ENCODE peak calls at places on chromosomes 2 and 18, in six cellular contexts. Q, H, U, V, C and F are unnamed samples.

GRCh38 chr2:26312471-26312870 is 33.5 kb upstream of the SELENOI start:
- DNase-seq in C (no peak), V (no peak), H (no peak), Q (no peak), U (no peak), F (no peak)

GRCh38 chr2:188811522-188811921 is 162.7 kb upstream of the COL3A1 start:
- DNase-seq in C (no peak), Q (no peak), U (peak), V (no peak), H (no peak), F (no peak)

GRCh38 chr2:192809173-192809572 is 614.4 kb upstream of the TMEFF2 start:
- DNase-seq in C (no peak), H (no peak), V (no peak), U (no peak), Q (no peak), F (no peak)

GRCh38 chr2:118061135-118061955 is 26.9 kb upstream of the INSIG2 start:
- DNase-seq in C (no peak), V (peak), H (no peak), Q (peak), U (peak), F (peak)

GRCh38 chr2:56314809-56315208 is 131.0 kb downstream of the CCDC85A start:
- DNase-seq in C (no peak), Q (no peak), H (no peak), V (no peak), U (no peak), F (no peak)

GRCh38 chr2:229375241-229375640 is 104.2 kb upstream of the PID1 start:
- DNase-seq in Q (no peak), H (no peak), C (no peak), U (peak), V (no peak), F (no peak)

GRCh38 chr2:160294339-160294803 is 94.3 kb upstream of the ITGB6 start:
- DNase-seq in C (no peak), U (peak), V (peak), Q (no peak), H (no peak), F (peak)

GRCh38 chr2:62705859-62706720 is 577 bp downstream of the EHBP1 start:
- DNase-seq in V (peak), Q (peak), C (no peak), U (peak), H (no peak), F (peak)

GRCh38 chr2:11299439-11299838 is 45.0 kb downstream of the ROCK2 start:
- DNase-seq in V (no peak), H (no peak), Q (no peak), U (no peak), C (no peak), F (no peak)

GRCh38 chr2:172931923-172932520 is 143.6 kb upstream of the MAP3K20 start:
- DNase-seq in U (peak), V (peak), C (peak), Q (peak), H (peak), F (peak)

GRCh38 chr2:132804045-132804444 is 134.0 kb upstream of the LYPD1 start:
- DNase-seq in V (no peak), U (peak), Q (no peak), H (no peak), C (no peak), F (peak)

GRCh38 chr18:22585333-22585732 is 167.6 kb upstream of the CTAGE1 start:
- DNase-seq in U (no peak), V (no peak), C (no peak), Q (no peak), H (no peak), F (no peak)

GRCh38 chr2:155733091-155733870 is 599.2 kb downstream of the NR4A2 start:
- DNase-seq in H (no peak), C (no peak), V (no peak), U (no peak), Q (no peak), F (no peak)

GRCh38 chr2:135125940-135126339 is 73.8 kb downstream of the RAB3GAP1 start:
- DNase-seq in C (no peak), V (no peak), U (no peak), H (no peak), Q (no peak), F (no peak)

GRCh38 chr2:60899230-60899891 is 18.0 kb downstream of the REL start:
- DNase-seq in H (no peak), Q (no peak), C (no peak), U (no peak), V (peak), F (no peak)

GRCh38 chr2:200406379-200406778 is 99.9 kb downstream of the SPATS2L start:
- DNase-seq in H (no peak), U (peak), Q (no peak), C (no peak), V (peak), F (no peak)

DNA sequence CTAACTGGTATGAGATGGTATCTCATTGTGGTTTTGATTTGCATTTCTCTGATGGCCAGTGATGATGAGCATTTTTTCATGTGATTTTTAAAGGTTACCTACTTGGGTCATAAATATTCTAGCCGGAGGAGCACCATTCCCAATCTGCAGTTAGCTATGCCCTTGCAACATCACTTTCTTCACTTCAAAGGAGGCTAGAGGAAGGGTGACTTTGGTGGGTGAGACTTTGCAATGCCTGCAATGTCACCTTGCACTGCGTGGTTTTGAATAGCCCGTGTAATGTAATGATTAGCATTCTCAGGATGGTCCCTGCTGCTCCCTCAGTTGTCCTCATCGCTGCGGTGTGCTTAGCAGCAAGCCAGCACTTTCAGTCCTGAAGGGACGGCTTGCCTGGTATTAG is 56.1 kb upstream of the CHRNA1 start:
- DNase-seq in C (no peak), U (no peak), V (no peak), H (no peak), Q (no peak), F (no peak)
- TF ChIP-seq CTCF in C (no peak), U (no peak), V (no peak), H (no peak), Q (no peak), F (no peak)

DNA sequence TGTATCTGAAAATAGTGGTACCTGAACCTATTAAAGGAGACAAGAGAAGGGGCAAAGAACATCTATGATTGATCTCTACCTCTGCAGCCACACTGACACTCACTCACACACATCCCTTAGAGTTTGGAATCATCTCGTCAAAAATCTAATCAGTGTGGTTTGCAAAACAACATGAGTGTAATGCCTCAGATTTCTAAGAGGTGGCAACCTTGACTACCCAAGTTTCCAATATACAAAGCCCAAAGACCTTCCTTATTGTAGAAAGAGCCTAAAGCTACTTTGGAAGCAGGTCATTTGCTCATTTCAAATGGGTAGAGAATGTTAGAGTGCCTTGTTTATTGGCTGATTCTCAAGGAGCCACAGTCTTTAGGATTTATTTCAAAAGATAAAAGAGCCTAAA is 444.9 kb downstream of the ARHGAP15 start:
- DNase-seq in H (no peak), U (no peak), V (no peak), Q (no peak), C (no peak), F (no peak)
- TF ChIP-seq CTCF in H (no peak), U (peak), V (no peak), Q (no peak), C (no peak), F (no peak)

GRCh38 chr2:235286624-235287368 is 207.0 kb upstream of the AGAP1 start:
- DNase-seq in U (no peak), C (no peak), Q (no peak), H (no peak), V (no peak), F (peak)
- TF ChIP-seq CTCF in U (no peak), C (no peak), Q (no peak), H (no peak), V (no peak), F (no peak)

GRCh38 chr2:162989507-162989906 is 150.9 kb upstream of the KCNH7 start:
- DNase-seq in U (no peak), V (no peak), C (no peak), Q (no peak), H (no peak), F (no peak)
- TF ChIP-seq CTCF in U (no peak), V (no peak), C (no peak), Q (no peak), H (no peak), F (no peak)

DNA sequence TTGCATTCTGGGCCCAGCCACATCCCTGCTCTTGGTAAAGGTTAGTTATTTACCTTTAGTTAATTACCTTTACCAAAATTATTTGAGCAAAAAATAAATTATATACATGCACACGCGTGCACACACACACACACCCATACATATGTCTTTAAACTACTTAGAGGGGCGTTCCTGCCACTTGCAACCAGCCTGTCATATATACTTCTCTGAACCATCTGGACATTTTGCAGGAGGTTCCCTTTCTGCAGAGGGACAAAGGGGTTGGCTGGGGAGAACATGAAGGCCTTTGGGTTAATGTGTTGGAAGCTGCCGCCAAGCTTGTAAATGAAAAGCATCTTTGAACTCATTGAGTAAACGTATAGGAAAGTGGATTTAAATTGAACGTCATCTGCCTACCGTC is 46.3 kb downstream of the SERTAD2 start:
- DNase-seq in V (no peak), C (no peak), U (no peak), H (no peak), Q (no peak), F (no peak)
- TF ChIP-seq CTCF in V (no peak), C (no peak), U (no peak), H (no peak), Q (no peak), F (no peak)